ENCODE peak calls at places on chromosomes 16 and 17, in ten cellular contexts. J is A549, C is sigmoid colon, O is brain microvascular endothelial cell, S is substantia nigra, P is hypothalamus, M is HFFc6, I is AG08395, A is AG20443, Y is NCI-H82. Z is an unnamed sample.

GRCh38 chr17:49603720-49604119 is 28.0 kb downstream of the NXPH3 start:
- DNase-seq in J (no peak), C (no peak), O (no peak), S (no peak), P (no peak), M (no peak), I (peak), A (no peak), Y (no peak), Z (no peak)

GRCh38 chr17:77145635-77146632 is 5.2 kb downstream of the SEC14L1 start:
- DNase-seq in J (no peak), C (peak), O (peak), S (peak), P (peak), M (peak), I (peak), A (peak), Y (no peak), Z (peak)

GRCh38 chr17:54157542-54157941 is 334.8 kb downstream of the KIF2B start:
- DNase-seq in J (no peak), C (no peak), O (no peak), S (no peak), P (no peak), M (no peak), I (no peak), A (no peak), Y (no peak), Z (no peak)

GRCh38 chr17:75878174-75878998 is at the start of gene TRIM47:
- DNase-seq in J (peak), C (peak), O (peak), S (peak), P (peak), M (no peak), I (peak), A (peak), Y (peak), Z (peak)

GRCh38 chr16:85720319-85720637 is 30.6 kb downstream of the C16orf74 start:
- DNase-seq in J (no peak), C (no peak), O (no peak), S (no peak), P (no peak), M (peak), I (no peak), A (no peak), Y (no peak), Z (peak)

GRCh38 chr17:68399638-68400403 is 57.5 kb downstream of the WIPI1 start:
- DNase-seq in J (no peak), C (peak), O (no peak), S (no peak), P (no peak), M (peak), I (peak), A (peak), Y (no peak), Z (no peak)

GRCh38 chr16:1097156-1097555 is 1.1 kb upstream of the C1QTNF8 start:
- DNase-seq in J (no peak), C (no peak), O (no peak), S (no peak), P (no peak), M (no peak), I (no peak), A (no peak), Y (no peak), Z (no peak)

GRCh38 chr16:82083710-82084353 is 48.8 kb downstream of the HSD17B2 start:
- DNase-seq in J (no peak), C (no peak), O (no peak), S (no peak), P (no peak), M (no peak), I (no peak), A (no peak), Y (no peak), Z (no peak)

GRCh38 chr17:74345433-74346241 is 16.0 kb downstream of the BTBD17 start:
- DNase-seq in J (no peak), C (no peak), O (no peak), S (no peak), P (no peak), M (no peak), I (no peak), A (no peak), Y (no peak), Z (peak)

GRCh38 chr17:83091257-83092141 is 12.1 kb downstream of the METRNL start:
- DNase-seq in J (no peak), C (no peak), O (no peak), S (no peak), P (no peak), M (no peak), I (no peak), A (no peak), Y (no peak), Z (peak)

GRCh38 chr17:21029032-21029431 is 13.8 kb downstream of the USP22 start:
- DNase-seq in J (peak), C (no peak), O (peak), S (no peak), P (no peak), M (peak), I (peak), A (peak), Y (no peak), Z (peak)

GRCh38 chr16:2471016-2471652 is at the start of gene NTN3:
- DNase-seq in J (no peak), C (no peak), O (no peak), S (no peak), P (peak), M (no peak), I (no peak), A (peak), Y (peak), Z (no peak)

GRCh38 chr16:31474173-31474714 is 2.3 kb downstream of the TGFB1I1 start:
- DNase-seq in J (peak), C (no peak), O (peak), S (no peak), P (no peak), M (peak), I (peak), A (peak), Y (no peak), Z (no peak)

GRCh38 chr16:50448522-50448921 is 79.7 kb upstream of the BRD7 start:
- DNase-seq in J (no peak), C (peak), O (no peak), S (no peak), P (no peak), M (no peak), I (no peak), A (no peak), Y (peak), Z (no peak)

GRCh38 chr16:84754353-84754856 is 54.6 kb downstream of the USP10 start:
- DNase-seq in J (peak), C (peak), O (peak), S (peak), P (peak), M (peak), I (peak), A (peak), Y (peak), Z (peak)

GRCh38 chr16:84186685-84187437 is at the start of gene TAF1C:
- DNase-seq in J (peak), C (peak), O (peak), S (peak), P (peak), M (peak), I (peak), A (peak), Y (peak), Z (peak)

GRCh38 chr16:58487566-58488351 is 12.2 kb upstream of the NDRG4 start:
- DNase-seq in J (peak), C (peak), O (peak), S (peak), P (peak), M (peak), I (peak), A (peak), Y (peak), Z (peak)

GRCh38 chr17:7043544-7044268 is at the start of gene SLC16A11:
- DNase-seq in J (no peak), C (no peak), O (no peak), S (no peak), P (no peak), M (no peak), I (peak), A (peak), Y (peak), Z (peak)

GRCh38 chr17:81510798-81511549 is 1.6 kb downstream of the ACTG1 start:
- DNase-seq in J (peak), C (no peak), O (no peak), S (no peak), P (no peak), M (peak), I (no peak), A (no peak), Y (no peak), Z (peak)

GRCh38 chr17:79836952-79837887 is 2.0 kb downstream of the CBX4 start:
- DNase-seq in J (peak), C (peak), O (peak), S (no peak), P (peak), M (no peak), I (peak), A (peak), Y (no peak), Z (peak)

GRCh38 chr17:57732062-57732461 is 13.0 kb downstream of the CCDC182 start:
- DNase-seq in J (no peak), C (no peak), O (no peak), S (no peak), P (no peak), M (no peak), I (no peak), A (no peak), Y (no peak), Z (no peak)

GRCh38 chr17:10626378-10626777 is 30.7 kb downstream of the MYH3 start:
- DNase-seq in J (no peak), C (no peak), O (no peak), S (no peak), P (no peak), M (no peak), I (no peak), A (no peak), Y (no peak), Z (no peak)

GRCh38 chr17:82077617-82078358 is 12.2 kb upstream of the DUS1L start:
- DNase-seq in J (no peak), C (no peak), O (no peak), S (no peak), P (no peak), M (no peak), I (no peak), A (no peak), Y (no peak), Z (no peak)